ENCODE peak calls at places on chromosomes 2 and 18, in four cellular contexts. K, B, C and L are unnamed samples.

GRCh38 chr18:22607284-22607635 is 189.5 kb upstream of the CTAGE1 start:
- DNase-seq in K (no peak), B (no peak), C (no peak), L (no peak)

GRCh38 chr2:13758412-13758811 is 874.1 kb upstream of the LRATD1 start:
- DNase-seq in K (no peak), B (no peak), C (no peak), L (no peak)

GRCh38 chr2:229815858-229816257 is 101.5 kb upstream of the DNER start:
- DNase-seq in K (no peak), B (no peak), C (no peak), L (no peak)

GRCh38 chr2:216090369-216090786 is 8.7 kb downstream of the TMEM169 start:
- DNase-seq in K (no peak), B (no peak), C (no peak), L (no peak)

GRCh38 chr2:7083580-7084509 is 166.6 kb downstream of the RNF144A start:
- DNase-seq in K (no peak), B (no peak), C (no peak), L (no peak)

GRCh38 chr2:210762604-210763588 is 206.5 kb downstream of the CPS1 start:
- DNase-seq in K (no peak), B (no peak), C (no peak), L (no peak)

GRCh38 chr18:2240311-2240705 is 331.0 kb downstream of the METTL4 start:
- DNase-seq in K (no peak), B (no peak), C (no peak), L (no peak)

GRCh38 chr2:238030422-238031155 is 30.2 kb upstream of the SCLY start:
- DNase-seq in K (no peak), B (no peak), C (no peak), L (no peak)

GRCh38 chr2:8821276-8822217 is 15.9 kb downstream of the KIDINS220 start:
- DNase-seq in K (no peak), B (no peak), C (no peak), L (no peak)

GRCh38 chr2:188295067-188295685 is 3.5 kb downstream of the GULP1 start:
- DNase-seq in K (no peak), B (no peak), C (no peak), L (no peak)

GRCh38 chr2:200129756-200130462 is 174.5 kb downstream of the MAIP1 start:
- DNase-seq in K (no peak), B (no peak), C (no peak), L (no peak)

GRCh38 chr2:236871500-236872001 is 214.1 kb upstream of the COPS8 start:
- DNase-seq in K (peak; percentile 56), B (no peak), C (no peak), L (no peak)

GRCh38 chr2:162318280-162319222 is at the start of gene IFIH1:
- DNase-seq in K (peak; percentile 84), B (peak; percentile 48), C (peak; percentile 72), L (peak; percentile 51)

GRCh38 chr2:9803023-9803805 is 40.1 kb upstream of the TAF1B start:
- DNase-seq in K (no peak), B (no peak), C (no peak), L (no peak)

GRCh38 chr18:46915800-46916550 is 1.3 kb downstream of the PIAS2 start:
- DNase-seq in K (no peak), B (no peak), C (no peak), L (no peak)

GRCh38 chr2:228688007-228688645 is 506.6 kb upstream of the SPHKAP start:
- DNase-seq in K (no peak), B (no peak), C (no peak), L (no peak)

GRCh38 chr2:119598576-119598975 is 54.3 kb downstream of the CFAP221 start:
- DNase-seq in K (no peak), B (no peak), C (no peak), L (no peak)

GRCh38 chr18:10247402-10248117 is 206.9 kb upstream of the APCDD1 start:
- DNase-seq in K (no peak), B (no peak), C (no peak), L (no peak)

GRCh38 chr2:218261424-218262273 is 834 bp downstream of the GPBAR1 start:
- DNase-seq in K (no peak), B (no peak), C (no peak), L (no peak)

GRCh38 chr2:39728941-39729351 is 50.1 kb downstream of the THUMPD2 start:
- DNase-seq in K (no peak), B (no peak), C (no peak), L (no peak)

GRCh38 chr2:188333751-188334524 is 42.3 kb downstream of the GULP1 start:
- DNase-seq in K (no peak), B (no peak), C (no peak), L (no peak)

GRCh38 chr2:55161295-55162210 is 70.5 kb downstream of the CLHC1 start:
- DNase-seq in K (no peak), B (no peak), C (no peak), L (no peak)

GRCh38 chr2:45458909-45459563 is 152.0 kb downstream of the SRBD1 start:
- DNase-seq in K (peak; percentile 49), B (no peak), C (no peak), L (no peak)

GRCh38 chr18:24983566-24983965 is 368.4 kb downstream of the ZNF521 start:
- DNase-seq in K (no peak), B (no peak), C (no peak), L (no peak)

GRCh38 chr2:233571001-233571400 is 4.4 kb upstream of the USP40 start:
- DNase-seq in K (no peak), B (no peak), C (no peak), L (no peak)